ENCODE peak calls at places on chromosomes 4 and X, in six cellular contexts. One of them, this sample, is unnamed.
A peak's percentile ranks its signal among the peaks of the same experiment; 100 is the strongest.

GRCh38 chrX:20171887-20172286 is 30.2 kb upstream of the EIF1AX start:
- DNase-seq in testis: no peak
- DNase-seq in HCT116: no peak
- DNase-seq in ovary: no peak
- DNase-seq in upper lobe of right lung: no peak
- DNase-seq in adrenal gland: no peak
- DNase-seq in this sample: no peak

GRCh38 chr4:163356104-163356503 is 12.4 kb downstream of the NPY5R start:
- DNase-seq in testis: no peak
- DNase-seq in HCT116: no peak
- DNase-seq in ovary: no peak
- DNase-seq in upper lobe of right lung: no peak
- DNase-seq in adrenal gland: no peak
- DNase-seq in this sample: no peak

GRCh38 chrX:150482537-150483217 is 85.7 kb upstream of the MTM1 start:
- DNase-seq in testis: no peak
- DNase-seq in HCT116: peak; percentile 51
- DNase-seq in ovary: no peak
- DNase-seq in upper lobe of right lung: no peak
- DNase-seq in adrenal gland: peak; percentile 63
- DNase-seq in this sample: no peak

GRCh38 chrX:30618160-30618765 is 35.0 kb upstream of the GK start:
- DNase-seq in testis: no peak
- DNase-seq in HCT116: no peak
- DNase-seq in ovary: no peak
- DNase-seq in upper lobe of right lung: no peak
- DNase-seq in adrenal gland: no peak
- DNase-seq in this sample: no peak

GRCh38 chr4:98516042-98516440 is 142.4 kb downstream of the TSPAN5 start:
- DNase-seq in testis: no peak
- DNase-seq in HCT116: peak; percentile 31
- DNase-seq in ovary: no peak
- DNase-seq in upper lobe of right lung: no peak
- DNase-seq in adrenal gland: no peak
- DNase-seq in this sample: no peak

GRCh38 chrX:130264573-130264972 is 4.1 kb downstream of the ZNF280C start:
- DNase-seq in testis: no peak
- DNase-seq in HCT116: no peak
- DNase-seq in ovary: no peak
- DNase-seq in upper lobe of right lung: no peak
- DNase-seq in adrenal gland: no peak
- DNase-seq in this sample: no peak

GRCh38 chr4:20311863-20312262 is 60.2 kb downstream of the SLIT2 start:
- DNase-seq in testis: no peak
- DNase-seq in HCT116: no peak
- DNase-seq in ovary: no peak
- DNase-seq in upper lobe of right lung: no peak
- DNase-seq in adrenal gland: no peak
- DNase-seq in this sample: no peak

GRCh38 chr4:1727117-1728031 is 6.1 kb downstream of the TACC3 start:
- DNase-seq in testis: no peak
- DNase-seq in HCT116: no peak
- DNase-seq in ovary: peak; percentile 30
- DNase-seq in upper lobe of right lung: peak; percentile 86
- DNase-seq in adrenal gland: peak; percentile 68
- DNase-seq in this sample: peak; percentile 88

GRCh38 chrX:131985526-131986049 is 37.5 kb upstream of the STK26 start:
- DNase-seq in testis: no peak
- DNase-seq in HCT116: no peak
- DNase-seq in ovary: no peak
- DNase-seq in upper lobe of right lung: no peak
- DNase-seq in adrenal gland: no peak
- DNase-seq in this sample: no peak

GRCh38 chrX:68830486-68831404 is 1.9 kb downstream of the EFNB1 start:
- DNase-seq in testis: no peak
- DNase-seq in HCT116: no peak
- DNase-seq in ovary: peak; percentile 31
- DNase-seq in upper lobe of right lung: no peak
- DNase-seq in adrenal gland: no peak
- DNase-seq in this sample: no peak

GRCh38 chr4:5037553-5038551 is 13.4 kb upstream of the STK32B start:
- DNase-seq in testis: no peak
- DNase-seq in HCT116: no peak
- DNase-seq in ovary: no peak
- DNase-seq in upper lobe of right lung: no peak
- DNase-seq in adrenal gland: peak; percentile 51
- DNase-seq in this sample: no peak

GRCh38 chr4:184099033-184099432 is 118.6 kb downstream of the ENPP6 start:
- DNase-seq in testis: no peak
- DNase-seq in HCT116: no peak
- DNase-seq in ovary: no peak
- DNase-seq in upper lobe of right lung: no peak
- DNase-seq in adrenal gland: no peak
- DNase-seq in this sample: no peak

GRCh38 chr4:7309176-7309575 is 116.8 kb downstream of the SORCS2 start:
- DNase-seq in testis: no peak
- DNase-seq in HCT116: no peak
- DNase-seq in ovary: no peak
- DNase-seq in upper lobe of right lung: no peak
- DNase-seq in adrenal gland: no peak
- DNase-seq in this sample: no peak

GRCh38 chrX:147403075-147403474 is 508.6 kb upstream of the FMR1 start:
- DNase-seq in testis: no peak
- DNase-seq in HCT116: no peak
- DNase-seq in ovary: no peak
- DNase-seq in upper lobe of right lung: no peak
- DNase-seq in adrenal gland: no peak
- DNase-seq in this sample: no peak

GRCh38 chr4:153107246-153107645 is 97.0 kb upstream of the TRIM2 start:
- DNase-seq in testis: no peak
- DNase-seq in HCT116: no peak
- DNase-seq in ovary: no peak
- DNase-seq in upper lobe of right lung: no peak
- DNase-seq in adrenal gland: no peak
- DNase-seq in this sample: no peak

GRCh38 chr4:70437212-70437611 is 34.8 kb upstream of the MUC7 start:
- DNase-seq in testis: no peak
- DNase-seq in HCT116: no peak
- DNase-seq in ovary: no peak
- DNase-seq in upper lobe of right lung: no peak
- DNase-seq in adrenal gland: no peak
- DNase-seq in this sample: no peak

GRCh38 chrX:131792789-131793462 is 230.2 kb upstream of the STK26 start:
- DNase-seq in testis: no peak
- DNase-seq in HCT116: no peak
- DNase-seq in ovary: peak; percentile 89
- DNase-seq in upper lobe of right lung: no peak
- DNase-seq in adrenal gland: no peak
- DNase-seq in this sample: peak; percentile 86

GRCh38 chr4:140099993-140100392 is 54.0 kb downstream of the MAML3 start:
- DNase-seq in testis: peak; percentile 74
- DNase-seq in HCT116: no peak
- DNase-seq in ovary: no peak
- DNase-seq in upper lobe of right lung: peak; percentile 66
- DNase-seq in adrenal gland: peak; percentile 70
- DNase-seq in this sample: peak; percentile 74

GRCh38 chr4:14726441-14727405 is 275.6 kb upstream of the CPEB2 start:
- DNase-seq in testis: no peak
- DNase-seq in HCT116: no peak
- DNase-seq in ovary: no peak
- DNase-seq in upper lobe of right lung: no peak
- DNase-seq in adrenal gland: no peak
- DNase-seq in this sample: no peak

GRCh38 chr4:147409350-147409749 is 71.5 kb upstream of the EDNRA start:
- DNase-seq in testis: peak; percentile 15
- DNase-seq in HCT116: no peak
- DNase-seq in ovary: peak; percentile 26
- DNase-seq in upper lobe of right lung: no peak
- DNase-seq in adrenal gland: no peak
- DNase-seq in this sample: no peak

GRCh38 chr4:102500371-102501175 is 586 bp upstream of the NFKB1 start:
- DNase-seq in testis: peak; percentile 71
- DNase-seq in HCT116: no peak
- DNase-seq in ovary: peak; percentile 73
- DNase-seq in upper lobe of right lung: peak; percentile 77
- DNase-seq in adrenal gland: peak; percentile 60
- DNase-seq in this sample: peak; percentile 88

GRCh38 chr4:83413676-83414075 is 41.9 kb downstream of the HELQ start:
- DNase-seq in testis: no peak
- DNase-seq in HCT116: no peak
- DNase-seq in ovary: no peak
- DNase-seq in upper lobe of right lung: no peak
- DNase-seq in adrenal gland: no peak
- DNase-seq in this sample: no peak

GRCh38 chr4:181559637-181560036 is 683.6 kb upstream of the TENM3 start:
- DNase-seq in testis: no peak
- DNase-seq in HCT116: no peak
- DNase-seq in ovary: no peak
- DNase-seq in upper lobe of right lung: no peak
- DNase-seq in adrenal gland: no peak
- DNase-seq in this sample: no peak

GRCh38 chr4:52555356-52555716 is 103.8 kb downstream of the USP46 start:
- DNase-seq in testis: no peak
- DNase-seq in HCT116: no peak
- DNase-seq in ovary: no peak
- DNase-seq in upper lobe of right lung: no peak
- DNase-seq in adrenal gland: no peak
- DNase-seq in this sample: no peak

GRCh38 chr4:172546782-172547181 is 621.8 kb upstream of the GALNT7 start:
- DNase-seq in testis: no peak
- DNase-seq in HCT116: no peak
- DNase-seq in ovary: no peak
- DNase-seq in upper lobe of right lung: no peak
- DNase-seq in adrenal gland: no peak
- DNase-seq in this sample: no peak

GRCh38 chr4:102610007-102610406 is 108.8 kb downstream of the NFKB1 start:
- DNase-seq in testis: no peak
- DNase-seq in HCT116: no peak
- DNase-seq in ovary: no peak
- DNase-seq in upper lobe of right lung: no peak
- DNase-seq in adrenal gland: no peak
- DNase-seq in this sample: no peak

GRCh38 chr4:8651661-8652180 is 59.2 kb downstream of the CPZ start:
- DNase-seq in testis: no peak
- DNase-seq in HCT116: no peak
- DNase-seq in ovary: peak; percentile 5
- DNase-seq in upper lobe of right lung: peak; percentile 56
- DNase-seq in adrenal gland: no peak
- DNase-seq in this sample: peak; percentile 58

GRCh38 chr4:108191269-108191914 is 22.7 kb upstream of the LEF1 start:
- DNase-seq in testis: no peak
- DNase-seq in HCT116: no peak
- DNase-seq in ovary: no peak
- DNase-seq in upper lobe of right lung: no peak
- DNase-seq in adrenal gland: no peak
- DNase-seq in this sample: no peak
- H3K27ac ChIP-seq in testis: no peak overlapping the region
- H3K27ac ChIP-seq in HCT116: no peak overlapping the region
- H3K27ac ChIP-seq in ovary: no peak overlapping the region
- H3K27ac ChIP-seq in upper lobe of right lung: no peak overlapping the region
- H3K27ac ChIP-seq in adrenal gland: no peak overlapping the region
- H3K27ac ChIP-seq in this sample: no peak overlapping the region

DNA sequence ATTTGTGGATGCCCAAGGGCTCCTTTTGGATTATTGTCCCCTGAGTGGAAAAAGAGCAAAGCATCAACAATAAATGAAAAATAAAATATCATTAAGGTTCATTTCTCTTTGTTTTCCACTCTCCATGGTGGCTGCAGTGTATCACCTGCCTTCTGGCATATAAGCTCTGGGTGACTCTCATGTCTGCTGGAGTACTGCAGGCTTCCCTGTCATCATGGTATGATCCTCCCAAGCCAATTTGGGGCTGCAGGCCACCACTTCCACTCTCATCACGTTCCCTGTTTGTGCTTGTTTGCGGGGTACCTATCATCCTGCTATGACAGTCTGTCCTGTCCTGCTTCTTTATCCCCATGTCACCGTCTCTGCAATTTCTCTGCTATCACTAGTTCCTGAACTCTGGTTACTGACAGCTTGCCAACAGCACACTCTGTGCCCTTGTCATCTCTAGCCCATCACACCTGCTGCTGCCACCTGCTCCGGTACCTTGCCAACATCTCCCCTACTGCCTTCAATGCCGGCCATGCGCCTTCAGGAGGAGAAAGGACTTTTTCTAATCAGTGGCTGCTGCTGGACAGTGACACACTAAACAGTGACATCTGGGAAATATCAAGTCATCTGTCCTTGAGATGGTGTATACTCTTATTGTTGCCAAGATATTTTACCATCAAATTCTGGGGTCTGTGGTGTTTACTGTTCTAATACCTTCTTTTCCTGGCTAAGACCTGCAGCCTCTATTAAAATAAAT is 23.0 kb upstream of the FGF5 start:
- DNase-seq in testis: no peak
- DNase-seq in HCT116: no peak
- DNase-seq in ovary: no peak
- DNase-seq in upper lobe of right lung: no peak
- DNase-seq in adrenal gland: no peak
- DNase-seq in this sample: no peak
- TF ChIP-seq CTCF in testis: no peak
- TF ChIP-seq CTCF in HCT116: no peak
- TF ChIP-seq CTCF in ovary: no peak
- TF ChIP-seq CTCF in upper lobe of right lung: no peak
- TF ChIP-seq CTCF in adrenal gland: no peak
- TF ChIP-seq CTCF in this sample: no peak

GRCh38 chr4:84965558-84966381 is 720 bp downstream of the WDFY3 start:
- DNase-seq in testis: peak; percentile 50
- DNase-seq in HCT116: no peak
- DNase-seq in ovary: peak; percentile 70
- DNase-seq in upper lobe of right lung: peak; percentile 83
- DNase-seq in adrenal gland: peak; percentile 45
- DNase-seq in this sample: peak; percentile 85
- H3K4me1 ChIP-seq in testis: peaks cover 18% of the 10 kb centered on the region
- H3K4me1 ChIP-seq in HCT116: peaks cover 4% of the 10 kb centered on the region
- H3K4me1 ChIP-seq in ovary: peaks cover 2% of the 10 kb centered on the region
- H3K4me1 ChIP-seq in upper lobe of right lung: peaks cover 11% of the 10 kb centered on the region
- H3K4me1 ChIP-seq in adrenal gland: no peaks in the 10 kb centered on the region
- H3K4me1 ChIP-seq in this sample: no peaks in the 10 kb centered on the region

GRCh38 chrX:72121381-72121780 is 10.3 kb downstream of the RTL5 start:
- DNase-seq in testis: peak; percentile 54
- DNase-seq in HCT116: no peak
- DNase-seq in ovary: no peak
- DNase-seq in upper lobe of right lung: peak; percentile 65
- DNase-seq in adrenal gland: peak; percentile 47
- DNase-seq in this sample: peak; percentile 87

GRCh38 chrX:72117636-72118215 is 14.0 kb downstream of the RTL5 start:
- DNase-seq in testis: no peak
- DNase-seq in HCT116: no peak
- DNase-seq in ovary: no peak
- DNase-seq in upper lobe of right lung: no peak
- DNase-seq in adrenal gland: no peak
- DNase-seq in this sample: no peak

GRCh38 chrX:72123471-72124185 is 8.1 kb downstream of the RTL5 start:
- DNase-seq in testis: no peak
- DNase-seq in HCT116: no peak
- DNase-seq in ovary: no peak
- DNase-seq in upper lobe of right lung: no peak
- DNase-seq in adrenal gland: peak; percentile 35
- DNase-seq in this sample: peak; percentile 87

GRCh38 chrX:72122621-72123275 is 9.0 kb downstream of the RTL5 start:
- DNase-seq in testis: no peak
- DNase-seq in HCT116: no peak
- DNase-seq in ovary: no peak
- DNase-seq in upper lobe of right lung: no peak
- DNase-seq in adrenal gland: no peak
- DNase-seq in this sample: no peak

GRCh38 chrX:72120798-72121197 is 10.9 kb downstream of the RTL5 start:
- DNase-seq in testis: no peak
- DNase-seq in HCT116: no peak
- DNase-seq in ovary: no peak
- DNase-seq in upper lobe of right lung: no peak
- DNase-seq in adrenal gland: no peak
- DNase-seq in this sample: no peak
- H3K27ac ChIP-seq in testis: no peak overlapping the region
- H3K27ac ChIP-seq in HCT116: no peak overlapping the region
- H3K27ac ChIP-seq in ovary: no peak overlapping the region
- H3K27ac ChIP-seq in upper lobe of right lung: peak overlapping the region; percentile 70
- H3K27ac ChIP-seq in adrenal gland: no peak overlapping the region
- H3K27ac ChIP-seq in this sample: peak overlapping the region; percentile 54

This sample was measured in kidney.